ENCODE peak calls at places on chromosomes 16 and 17, in five cellular contexts. B is fibroblast of mammary gland, F is HS-5, D is posterior cingulate gyrus, M is transverse colon. Y is an unnamed sample.
A peak's percentile ranks its signal among the peaks of the same experiment; 100 is the strongest.

GRCh38 chr17:3639981-3640596 is 3.5 kb downstream of the CTNS start:
- DNase-seq in B (peak; percentile 42), D (no peak), F (no peak), M (no peak), Y (no peak)

GRCh38 chr16:66250686-66251405 is 115.6 kb upstream of the CDH5 start:
- DNase-seq in B (peak; percentile 84), F (no peak), D (peak; percentile 45), M (peak; percentile 48), Y (peak; percentile 69)

GRCh38 chr16:71410146-71410545 is 31.7 kb downstream of the TLE7 start:
- DNase-seq in D (no peak), M (no peak), B (no peak), F (no peak), Y (no peak)

GRCh38 chr17:76131692-76132573 is 9.1 kb downstream of the FOXJ1 start:
- DNase-seq in D (no peak), M (no peak), F (no peak), B (no peak), Y (no peak)

GRCh38 chr17:57033296-57033695 is 51.8 kb upstream of the AKAP1 start:
- DNase-seq in D (no peak), M (no peak), F (no peak), B (no peak), Y (no peak)

GRCh38 chr16:50880926-50881325 is 139.0 kb downstream of the CYLD start:
- DNase-seq in D (no peak), B (no peak), F (no peak), M (no peak), Y (no peak)

GRCh38 chr17:28379814-28380571 is 8.5 kb downstream of the SARM1 start:
- DNase-seq in F (peak; percentile 73), M (no peak), D (no peak), B (peak; percentile 49), Y (no peak)

GRCh38 chr17:13321932-13322701 is 279.6 kb downstream of the HS3ST3A1 start:
- DNase-seq in F (no peak), M (no peak), D (no peak), B (no peak), Y (no peak)

GRCh38 chr16:62190426-62190825 is 154.2 kb upstream of the CDH8 start:
- DNase-seq in B (no peak), M (no peak), F (no peak), D (no peak), Y (no peak)